ENCODE peak calls at places on chromosomes 6 and 20, in five cellular contexts. Z is A549, V is GM12878, R is K562, X is IMR-90. U is an unnamed sample.

GRCh38 chr6:88365656-88366055 is 199.5 kb upstream of the CNR1 start:
- DNase-seq in Z (no peak), V (no peak), R (no peak), X (no peak), U (no peak)

GRCh38 chr20:21505810-21506530 is 7.9 kb downstream of the NKX2-2 start:
- DNase-seq in Z (peak), V (no peak), R (peak), X (peak), U (peak)

GRCh38 chr20:19211661-19212523 is 550 bp upstream of the SLC24A3 start:
- DNase-seq in Z (no peak), V (no peak), R (no peak), X (no peak), U (peak)

GRCh38 chr20:31815408-31816188 is 3.6 kb upstream of the MYLK2 start:
- DNase-seq in Z (no peak), V (no peak), R (no peak), X (no peak), U (peak)

GRCh38 chr6:155418017-155418749 is 37.5 kb downstream of the NOX3 start:
- DNase-seq in Z (no peak), V (peak), R (no peak), X (peak), U (no peak)

GRCh38 chr6:44298864-44299263 is 14.3 kb downstream of the AARS2 start:
- DNase-seq in Z (no peak), V (no peak), R (no peak), X (no peak), U (peak)

GRCh38 chr20:46117704-46118467 is at the start of gene CD40:
- DNase-seq in Z (peak), V (peak), R (peak), X (peak), U (peak)

GRCh38 chr20:34516874-34517542 is 786 bp downstream of the DYNLRB1 start:
- DNase-seq in Z (no peak), V (no peak), R (no peak), X (no peak), U (peak)

GRCh38 chr6:41967312-41968287 is 26.0 kb upstream of the CCND3 start:
- DNase-seq in Z (peak), V (no peak), R (peak), X (peak), U (no peak)

GRCh38 chr6:25263602-25264001 is 15.6 kb upstream of the CARMIL1 start:
- DNase-seq in Z (no peak), V (no peak), R (no peak), X (peak), U (no peak)

GRCh38 chr6:20223119-20223518 is 10.8 kb upstream of the MBOAT1 start:
- DNase-seq in Z (no peak), V (no peak), R (no peak), X (no peak), U (no peak)

GRCh38 chr20:63071541-63072181 is 64.9 kb upstream of the BHLHE23 start:
- DNase-seq in Z (peak), V (no peak), R (peak), X (peak), U (peak)

GRCh38 chr6:6942826-6943225 is 164.9 kb upstream of the RREB1 start:
- DNase-seq in Z (no peak), V (peak), R (no peak), X (peak), U (no peak)

GRCh38 chr6:144151010-144151727 is 852 bp downstream of the STX11 start:
- DNase-seq in Z (no peak), V (peak), R (no peak), X (no peak), U (no peak)

GRCh38 chr6:157587127-157587729 is 206.2 kb downstream of the ZDHHC14 start:
- DNase-seq in Z (no peak), V (no peak), R (no peak), X (no peak), U (no peak)

GRCh38 chr6:10383312-10384063 is 31.4 kb downstream of the TFAP2A start:
- DNase-seq in Z (peak), V (no peak), R (no peak), X (no peak), U (peak)

GRCh38 chr20:58850693-58851174 is at the start of gene GNAS-AS1:
- DNase-seq in Z (no peak), V (peak), R (peak), X (peak), U (peak)

GRCh38 chr6:138862491-138862890 is 66.6 kb downstream of the ECT2L start:
- DNase-seq in Z (no peak), V (no peak), R (no peak), X (no peak), U (no peak)

GRCh38 chr6:154410619-154411044 is 54.0 kb upstream of the IPCEF1 start:
- DNase-seq in Z (peak), V (no peak), R (no peak), X (peak), U (no peak)
- TF ChIP-seq RCOR1 in Z (no peak), V (no peak), R (no peak), X (no peak), U (no peak)

GRCh38 chr6:38092462-38092861 is 272.9 kb downstream of the ZFAND3 start:
- DNase-seq in Z (no peak), V (no peak), R (no peak), X (no peak), U (no peak)

GRCh38 chr6:38095054-38095453 is 275.5 kb downstream of the ZFAND3 start:
- DNase-seq in Z (no peak), V (no peak), R (no peak), X (peak), U (no peak)

GRCh38 chr6:38088010-38088409 is 268.5 kb downstream of the ZFAND3 start:
- DNase-seq in Z (no peak), V (no peak), R (no peak), X (no peak), U (no peak)

GRCh38 chr6:38088794-38089193 is 269.3 kb downstream of the ZFAND3 start:
- DNase-seq in Z (no peak), V (no peak), R (no peak), X (no peak), U (no peak)

GRCh38 chr6:38091626-38092025 is 272.1 kb downstream of the ZFAND3 start:
- DNase-seq in Z (no peak), V (no peak), R (no peak), X (no peak), U (no peak)
- TF ChIP-seq RCOR1 in Z (no peak), V (no peak), R (no peak), X (no peak), U (no peak)

GRCh38 chr6:56537223-56537770 is 105.4 kb downstream of the DST start:
- DNase-seq in Z (no peak), V (no peak), R (no peak), X (no peak), U (no peak)
- TF ChIP-seq RCOR1 in Z (no peak), V (no peak), R (no peak), X (no peak), U (no peak)

DNA sequence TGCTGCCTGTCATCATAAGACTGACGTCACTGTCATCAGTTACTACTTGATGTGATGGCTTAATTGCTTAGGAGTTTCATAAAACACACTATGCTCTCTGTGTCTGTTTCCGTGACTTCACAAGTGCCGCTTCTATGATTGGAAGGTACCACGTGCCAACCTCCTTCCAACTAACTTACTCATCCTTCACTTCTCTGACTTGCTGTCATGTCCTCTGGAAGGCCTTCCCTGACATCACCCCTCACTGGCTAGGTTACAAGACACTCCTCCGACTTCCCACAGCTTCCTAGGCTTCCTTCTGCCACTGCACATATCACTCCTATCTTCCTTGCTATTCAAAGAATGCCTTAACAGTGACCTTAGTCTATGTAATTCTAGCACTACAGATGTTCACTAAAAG is 20.4 kb downstream of the SERINC3 start:
- DNase-seq in Z (no peak), V (no peak), R (no peak), X (peak), U (no peak)
- TF ChIP-seq RCOR1 in Z (no peak), V (no peak), R (no peak), X (no peak), U (no peak)

DNA sequence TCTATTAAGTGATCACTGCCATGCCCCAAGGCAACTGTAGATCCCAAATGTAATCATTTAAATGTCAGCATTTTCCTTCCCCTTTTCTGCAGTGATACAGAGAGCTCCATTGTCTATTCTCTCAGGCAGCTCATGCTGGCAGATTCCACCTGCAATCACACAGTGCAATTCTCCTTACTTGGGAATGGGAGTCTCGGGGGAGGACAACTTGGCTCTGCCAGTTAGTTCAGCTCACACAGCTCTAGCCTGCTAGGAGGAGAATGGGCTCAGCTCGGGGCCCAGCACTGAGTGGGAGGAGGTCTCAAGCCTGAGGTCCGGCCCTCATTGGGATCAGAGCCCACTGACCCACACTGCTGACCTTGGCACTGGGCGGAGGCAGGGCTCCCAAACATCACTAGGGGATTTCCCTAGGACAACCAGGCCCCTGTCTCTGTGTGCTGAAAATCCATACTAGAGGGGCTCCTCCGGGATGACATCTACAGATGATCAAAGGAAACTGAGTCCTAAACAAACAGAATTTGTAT is 109.2 kb upstream of the ASF1A start:
- DNase-seq in Z (no peak), V (no peak), R (no peak), X (peak), U (peak)
- TF ChIP-seq RCOR1 in Z (no peak), V (no peak), R (no peak), X (no peak), U (no peak)

GRCh38 chr6:167737205-167737830 is 89.4 kb upstream of the AFDN start:
- DNase-seq in Z (no peak), V (no peak), R (no peak), X (no peak), U (no peak)
- TF ChIP-seq RCOR1 in Z (no peak), V (no peak), R (no peak), X (no peak), U (no peak)

DNA sequence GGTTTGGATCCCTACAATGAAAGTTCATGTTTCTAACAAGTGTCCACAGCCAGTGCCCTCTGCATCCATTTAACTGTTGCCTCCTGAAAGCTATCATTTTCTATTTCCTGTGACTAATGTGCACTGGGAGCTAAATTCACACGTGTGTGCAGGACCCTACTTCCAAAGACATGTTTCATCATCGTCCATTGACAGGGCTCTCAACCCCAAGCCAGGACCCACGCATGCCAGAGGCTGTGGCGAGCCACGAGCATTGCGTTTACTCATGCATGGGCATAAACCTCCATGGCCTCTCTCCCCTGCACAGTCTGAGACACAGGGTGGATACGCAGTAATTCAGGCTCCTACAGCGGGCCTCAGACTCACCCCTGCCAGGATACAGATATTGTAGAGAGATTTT is 153.2 kb downstream of the MAFB start:
- DNase-seq in Z (no peak), V (no peak), R (no peak), X (no peak), U (no peak)
- TF ChIP-seq RCOR1 in Z (no peak), V (no peak), R (no peak), X (no peak), U (no peak)

DNA sequence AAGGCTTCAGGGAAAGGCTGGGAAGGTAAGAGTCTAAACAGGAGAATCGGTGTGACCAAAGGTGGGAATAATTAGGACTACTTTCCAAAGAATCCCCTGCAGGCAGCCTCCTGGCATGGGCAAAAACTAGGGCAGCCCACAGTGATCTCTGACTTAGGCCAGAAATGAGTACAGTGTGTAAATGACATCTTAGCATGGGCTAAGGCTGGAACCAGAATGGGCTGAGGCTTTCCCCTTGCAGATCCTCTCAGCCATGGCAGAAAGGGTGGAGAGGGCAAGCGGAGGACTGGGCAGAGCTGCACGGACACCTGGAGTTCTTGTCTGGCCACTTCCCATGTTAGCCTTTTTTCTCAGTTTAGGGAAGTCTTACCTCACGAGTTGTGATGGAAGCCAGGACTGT is 69.9 kb upstream of the FOXQ1 start:
- DNase-seq in Z (no peak), V (no peak), R (no peak), X (no peak), U (no peak)
- TF ChIP-seq RCOR1 in Z (no peak), V (no peak), R (no peak), X (no peak), U (no peak)

GRCh38 chr20:53752583-53752970 is 158.9 kb upstream of the ZNF217 start:
- DNase-seq in Z (no peak), V (no peak), R (no peak), X (no peak), U (no peak)

GRCh38 chr20:53750827-53751393 is 157.3 kb upstream of the ZNF217 start:
- DNase-seq in Z (no peak), V (peak), R (no peak), X (peak), U (peak)

GRCh38 chr20:53751394-53752368 is 158.0 kb upstream of the ZNF217 start:
- DNase-seq in Z (no peak), V (peak), R (no peak), X (no peak), U (no peak)

GRCh38 chr20:53753880-53754459 is 160.3 kb upstream of the ZNF217 start:
- DNase-seq in Z (no peak), V (no peak), R (no peak), X (no peak), U (no peak)

GRCh38 chr20:53752971-53753879 is 159.6 kb upstream of the ZNF217 start:
- DNase-seq in Z (no peak), V (no peak), R (peak), X (peak), U (no peak)
- TF ChIP-seq RCOR1 in Z (no peak), V (no peak), R (no peak), X (no peak), U (no peak)

GRCh38 chr6:105272783-105273182 is 93.0 kb upstream of the POPDC3 start:
- DNase-seq in Z (no peak), V (no peak), R (no peak), X (peak), U (no peak)
- TF ChIP-seq RCOR1 in Z (no peak), V (no peak), R (no peak), X (no peak), U (no peak)

U was measured in SK-N-SH.